ENCODE peak calls at places on chromosomes 4 and X, in nine cellular contexts. P, W, O, B, G, J, E, Z and U are unnamed samples.

GRCh38 chr4:141573678-141574077 is 62.7 kb upstream of the IL15 start:
- DNase-seq in P (no peak), W (no peak), O (no peak), B (no peak), G (no peak), J (no peak), E (no peak), Z (no peak), U (no peak)

GRCh38 chr4:91502365-91502764 is 801.4 kb upstream of the GRID2 start:
- DNase-seq in P (peak; percentile 8), W (peak; percentile 8), O (no peak), B (peak; percentile 27), G (no peak), J (no peak), E (no peak), Z (peak; percentile 44), U (no peak)

GRCh38 chr4:53861856-53862610 is 202.4 kb downstream of the CHIC2 start:
- DNase-seq in P (no peak), W (peak; percentile 96), O (no peak), B (no peak), G (no peak), J (peak; percentile 98), E (no peak), Z (no peak), U (no peak)

GRCh38 chrX:12447448-12448154 is 309.3 kb downstream of the FRMPD4 start:
- DNase-seq in P (no peak), W (peak; percentile 81), O (no peak), B (no peak), G (no peak), J (peak; percentile 93), E (peak; percentile 10), Z (no peak), U (no peak)

GRCh38 chr4:114780205-114780604 is 181.6 kb downstream of the UGT8 start:
- DNase-seq in P (peak; percentile 25), W (peak; percentile 62), O (no peak), B (peak; percentile 49), G (no peak), J (peak; percentile 17), E (no peak), Z (peak; percentile 68), U (no peak)

GRCh38 chrX:17030580-17031285 is 84.3 kb downstream of the REPS2 start:
- DNase-seq in P (no peak), W (peak; percentile 76), O (no peak), B (no peak), G (no peak), J (peak; percentile 80), E (peak; percentile 4), Z (no peak), U (no peak)

GRCh38 chrX:10189317-10190268 is 32.8 kb downstream of the CLCN4 start:
- DNase-seq in P (peak; percentile 74), W (peak; percentile 64), O (peak; percentile 49), B (peak; percentile 76), G (peak; percentile 79), J (peak; percentile 67), E (peak; percentile 81), Z (peak; percentile 74), U (peak; percentile 82)

GRCh38 chr4:4392501-4393183 is 5.7 kb downstream of the NSG1 start:
- DNase-seq in P (no peak), W (no peak), O (no peak), B (no peak), G (no peak), J (no peak), E (no peak), Z (no peak), U (no peak)

GRCh38 chrX:154735695-154736393 is 15.0 kb downstream of the GAB3 start:
- DNase-seq in P (no peak), W (peak; percentile 80), O (peak; percentile 75), B (no peak), G (peak; percentile 51), J (peak; percentile 95), E (peak; percentile 52), Z (no peak), U (no peak)

GRCh38 chr4:182188622-182189021 is 54.6 kb upstream of the TENM3 start:
- DNase-seq in P (no peak), W (peak; percentile 37), O (no peak), B (no peak), G (no peak), J (peak; percentile 95), E (no peak), Z (no peak), U (no peak)

GRCh38 chr4:155665054-155665453 is 1.6 kb upstream of the GUCY1A1 start:
- DNase-seq in P (no peak), W (no peak), O (no peak), B (no peak), G (no peak), J (no peak), E (no peak), Z (no peak), U (no peak)

GRCh38 chrX:41005445-41005992 is 79.7 kb upstream of the USP9X start:
- DNase-seq in P (no peak), W (no peak), O (no peak), B (no peak), G (no peak), J (no peak), E (no peak), Z (no peak), U (no peak)

GRCh38 chr4:117873779-117874178 is 160.5 kb upstream of the NDST3 start:
- DNase-seq in P (no peak), W (no peak), O (no peak), B (no peak), G (no peak), J (no peak), E (no peak), Z (no peak), U (no peak)

GRCh38 chr4:137678796-137679195 is 146.5 kb upstream of the PCDH18 start:
- DNase-seq in P (no peak), W (peak; percentile 64), O (no peak), B (no peak), G (no peak), J (peak; percentile 83), E (no peak), Z (no peak), U (no peak)

GRCh38 chr4:95593992-95594391 is 45.2 kb upstream of the UNC5C start:
- DNase-seq in P (no peak), W (no peak), O (no peak), B (no peak), G (no peak), J (no peak), E (no peak), Z (no peak), U (no peak)

GRCh38 chrX:115894087-115894486 is 276.5 kb upstream of the AGTR2 start:
- DNase-seq in P (no peak), W (peak; percentile 52), O (no peak), B (no peak), G (peak; percentile 31), J (peak; percentile 52), E (no peak), Z (peak; percentile 13), U (no peak)

GRCh38 chr4:70704333-70705145 is 16.2 kb downstream of the UTP3 start:
- DNase-seq in P (peak; percentile 88), W (peak; percentile 83), O (peak; percentile 86), B (peak; percentile 91), G (peak; percentile 88), J (peak; percentile 61), E (peak; percentile 56), Z (peak; percentile 95), U (peak; percentile 69)

GRCh38 chr4:129358571-129358970 is 262.6 kb downstream of the C4orf33 start:
- DNase-seq in P (no peak), W (peak; percentile 88), O (no peak), B (no peak), G (no peak), J (peak; percentile 78), E (no peak), Z (no peak), U (no peak)

GRCh38 chr4:71773004-71773403 is 10.9 kb downstream of the GC start:
- DNase-seq in P (no peak), W (no peak), O (no peak), B (no peak), G (no peak), J (no peak), E (no peak), Z (no peak), U (no peak)

GRCh38 chr4:82984459-82984858 is 26.2 kb downstream of the LIN54 start:
- DNase-seq in P (no peak), W (peak; percentile 76), O (no peak), B (no peak), G (no peak), J (peak; percentile 78), E (no peak), Z (no peak), U (no peak)

GRCh38 chr4:23775694-23776093 is 114.2 kb downstream of the PPARGC1A start:
- DNase-seq in P (no peak), W (no peak), O (no peak), B (no peak), G (no peak), J (no peak), E (no peak), Z (no peak), U (no peak)
- TF ChIP-seq CTCF in P (no peak), W (no peak), O (no peak), B (no peak), G (no peak), J (no peak), E (no peak), Z (no peak), U (no peak)

DNA sequence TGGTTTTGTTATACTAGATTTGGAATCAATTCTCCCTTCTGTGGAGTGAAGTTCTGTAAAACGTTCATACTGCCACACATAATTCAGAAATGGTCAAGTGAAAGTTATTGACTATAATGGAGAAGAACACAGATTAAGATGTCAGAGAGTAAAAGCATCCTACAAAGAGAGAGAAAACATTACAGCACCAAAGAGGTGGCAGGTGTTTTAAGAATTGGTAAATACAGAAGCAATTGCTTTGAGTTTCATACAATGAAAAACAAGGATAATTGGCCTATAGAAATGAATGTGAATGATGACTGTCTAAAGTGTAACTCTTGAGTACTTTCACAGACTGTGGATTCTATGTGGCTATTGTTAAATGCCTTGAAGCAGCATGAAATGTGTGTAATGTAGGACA is 435.6 kb upstream of the SMIM31 start:
- DNase-seq in P (no peak), W (no peak), O (no peak), B (no peak), G (no peak), J (no peak), E (no peak), Z (no peak), U (no peak)
- TF ChIP-seq CTCF in P (no peak), W (no peak), O (no peak), B (no peak), G (no peak), J (no peak), E (no peak), Z (no peak), U (no peak)

DNA sequence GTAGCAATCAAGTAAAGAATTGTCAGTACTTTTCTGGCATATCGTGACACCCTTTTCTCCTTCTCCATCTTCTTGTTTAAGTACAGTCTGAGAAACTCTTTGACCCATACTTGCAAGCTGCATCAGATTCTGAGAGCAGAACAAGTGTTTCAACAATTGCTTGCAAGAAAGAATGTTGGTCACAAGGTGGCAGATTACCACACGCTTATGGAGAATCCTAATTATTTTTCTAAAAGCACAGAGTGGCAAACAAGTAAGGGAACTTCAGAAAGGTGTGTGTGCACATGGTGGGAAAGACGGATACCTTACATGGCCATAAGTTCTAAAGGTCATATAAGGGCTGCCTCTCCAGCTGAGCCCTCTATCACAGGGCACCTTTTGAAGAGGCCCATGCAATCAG is 136.4 kb upstream of the FGF13 start:
- DNase-seq in P (no peak), W (peak; percentile 31), O (no peak), B (peak; percentile 30), G (no peak), J (peak; percentile 42), E (peak; percentile 4), Z (no peak), U (no peak)
- TF ChIP-seq CTCF in P (no peak), W (no peak), O (peak; percentile 25), B (peak; percentile 7), G (no peak), J (peak; percentile 27), E (no peak), Z (peak; percentile 37), U (peak; percentile 57)

GRCh38 chrX:108811891-108812290 is 75.5 kb upstream of the IRS4 start:
- DNase-seq in P (peak; percentile 3), W (no peak), O (no peak), B (peak; percentile 14), G (no peak), J (no peak), E (no peak), Z (peak; percentile 23), U (no peak)
- TF ChIP-seq CTCF in P (no peak), W (no peak), O (no peak), B (no peak), G (no peak), J (no peak), E (no peak), Z (peak; percentile 50), U (peak; percentile 23)